ENCODE peak calls at places on chromosomes 2 and 18, in nine cellular contexts. X, V, S, I, U, A, R, N and G are unnamed samples.

GRCh38 chr2:175577405-175577986 is 396.0 kb upstream of the ATP5MC3 start:
- DNase-seq in X (no peak), V (no peak), S (no peak), I (no peak), U (no peak), A (no peak), R (no peak), N (no peak), G (no peak)

GRCh38 chr2:12637754-12638153 is 79.0 kb upstream of the TRIB2 start:
- DNase-seq in X (no peak), V (no peak), S (no peak), I (no peak), U (no peak), A (no peak), R (no peak), N (no peak), G (no peak)

GRCh38 chr2:240955306-240956101 is 42.9 kb upstream of the SNED1 start:
- DNase-seq in X (peak), V (peak), S (no peak), I (no peak), U (no peak), A (peak), R (peak), N (peak), G (no peak)

GRCh38 chr2:168397629-168398028 is 58.4 kb upstream of the CERS6 start:
- DNase-seq in X (no peak), V (no peak), S (no peak), I (no peak), U (no peak), A (no peak), R (no peak), N (no peak), G (no peak)

GRCh38 chr2:217433522-217433921 is 569.3 kb downstream of the TNS1 start:
- DNase-seq in X (no peak), V (no peak), S (no peak), I (no peak), U (no peak), A (no peak), R (no peak), N (no peak), G (no peak)

GRCh38 chr2:127161176-127162136 is 54.5 kb upstream of the BIN1 start:
- DNase-seq in X (no peak), V (no peak), S (no peak), I (no peak), U (no peak), A (no peak), R (no peak), N (no peak), G (no peak)

GRCh38 chr18:12278153-12278764 is 24.1 kb downstream of the CIDEA start:
- DNase-seq in X (no peak), V (no peak), S (no peak), I (no peak), U (no peak), A (no peak), R (no peak), N (no peak), G (no peak)

GRCh38 chr2:24568492-24568891 is 77.4 kb downstream of the NCOA1 start:
- DNase-seq in X (no peak), V (no peak), S (no peak), I (no peak), U (no peak), A (no peak), R (no peak), N (peak), G (no peak)

GRCh38 chr2:46615555-46616487 is 136.5 kb downstream of the TMEM247 start:
- DNase-seq in X (no peak), V (no peak), S (no peak), I (no peak), U (peak), A (no peak), R (no peak), N (no peak), G (peak)

GRCh38 chr2:196534533-196534932 is 105.0 kb upstream of the CCDC150 start:
- DNase-seq in X (no peak), V (no peak), S (no peak), I (no peak), U (no peak), A (no peak), R (no peak), N (no peak), G (no peak)

GRCh38 chr2:210007895-210008294 is 5.5 kb downstream of the RPE start:
- DNase-seq in X (no peak), V (no peak), S (peak), I (no peak), U (no peak), A (no peak), R (no peak), N (no peak), G (no peak)

GRCh38 chr2:100757621-100758394 is 62.1 kb upstream of the NPAS2 start:
- DNase-seq in X (no peak), V (no peak), S (peak), I (no peak), U (peak), A (no peak), R (no peak), N (no peak), G (no peak)

GRCh38 chr2:46002507-46002883 is 294.7 kb upstream of the EPAS1 start:
- DNase-seq in X (no peak), V (no peak), S (no peak), I (no peak), U (peak), A (no peak), R (no peak), N (no peak), G (no peak)

GRCh38 chr18:27118964-27119363 is 66.1 kb downstream of the CHST9 start:
- DNase-seq in X (no peak), V (no peak), S (no peak), I (no peak), U (no peak), A (no peak), R (no peak), N (no peak), G (no peak)

GRCh38 chr2:239929504-239929903 is 95.6 kb downstream of the NDUFA10 start:
- DNase-seq in X (no peak), V (peak), S (no peak), I (no peak), U (no peak), A (peak), R (no peak), N (no peak), G (no peak)

GRCh38 chr2:24439280-24439970 is 51.6 kb upstream of the NCOA1 start:
- DNase-seq in X (no peak), V (no peak), S (no peak), I (no peak), U (no peak), A (no peak), R (no peak), N (no peak), G (no peak)

GRCh38 chr2:11048335-11049008 is 106.8 kb upstream of the SLC66A3 start:
- DNase-seq in X (no peak), V (no peak), S (no peak), I (no peak), U (no peak), A (no peak), R (no peak), N (no peak), G (no peak)

GRCh38 chr2:11054783-11055751 is 100.2 kb upstream of the SLC66A3 start:
- DNase-seq in X (no peak), V (no peak), S (no peak), I (no peak), U (no peak), A (no peak), R (no peak), N (no peak), G (no peak)

GRCh38 chr2:11050565-11050964 is 104.7 kb upstream of the SLC66A3 start:
- DNase-seq in X (no peak), V (no peak), S (no peak), I (no peak), U (no peak), A (no peak), R (no peak), N (no peak), G (no peak)

GRCh38 chr2:11055816-11056215 is 99.5 kb upstream of the SLC66A3 start:
- DNase-seq in X (no peak), V (no peak), S (no peak), I (no peak), U (no peak), A (no peak), R (no peak), N (no peak), G (no peak)

DNA sequence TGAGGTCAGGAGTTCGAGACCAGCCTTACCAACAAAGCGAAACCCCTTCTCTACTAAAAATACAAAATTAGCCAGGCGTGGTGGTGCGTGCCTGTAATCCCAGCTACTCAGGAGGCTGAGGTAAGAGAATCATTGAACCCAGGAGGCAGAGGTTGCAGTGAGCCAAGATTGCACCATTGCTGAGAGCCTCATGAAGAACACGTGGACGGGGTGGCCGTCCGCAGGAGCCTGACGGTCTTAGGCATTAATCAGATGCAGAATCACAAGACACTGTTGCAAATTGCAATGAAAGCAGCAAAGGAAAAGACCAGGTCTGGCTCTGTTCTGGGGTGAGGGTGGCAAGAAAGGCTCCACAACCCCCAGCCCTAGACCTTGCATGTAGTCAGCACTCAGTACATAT is 104.0 kb upstream of the SLC66A3 start:
- DNase-seq in X (no peak), V (no peak), S (no peak), I (no peak), U (no peak), A (no peak), R (no peak), N (no peak), G (no peak)
- TF ChIP-seq CTCF in X (no peak), V (no peak), S (no peak), I (no peak), U (no peak), A (no peak), R (no peak), N (no peak), G (no peak)

GRCh38 chr2:219619235-219619634 is 8.2 kb upstream of the SLC4A3 start:
- DNase-seq in X (no peak), V (no peak), S (no peak), I (no peak), U (no peak), A (no peak), R (no peak), N (no peak), G (no peak)
- TF ChIP-seq CTCF in X (no peak), V (no peak), S (no peak), I (peak), U (no peak), A (peak), R (no peak), N (no peak), G (no peak)

DNA sequence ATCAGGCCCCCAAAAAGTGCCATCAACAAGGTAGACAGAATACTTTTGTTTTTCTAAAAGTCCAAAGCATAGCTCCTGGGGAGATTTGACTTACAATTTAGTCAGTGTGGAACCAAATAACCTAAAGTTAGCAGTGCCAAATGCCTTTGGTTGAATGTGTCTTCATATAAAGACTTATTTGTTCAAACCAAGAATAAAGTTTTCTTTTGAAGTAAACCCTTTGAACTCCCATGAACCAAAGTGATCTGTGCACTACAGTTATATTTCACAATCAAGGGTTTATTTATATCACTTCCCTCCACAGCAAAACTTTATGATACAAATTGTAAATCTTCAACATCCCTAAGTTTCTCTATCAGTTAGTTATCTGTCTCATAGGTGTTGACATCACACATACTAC is 660.7 kb downstream of the NYAP2 start:
- DNase-seq in X (no peak), V (no peak), S (no peak), I (no peak), U (no peak), A (no peak), R (no peak), N (no peak), G (no peak)
- TF ChIP-seq CTCF in X (no peak), V (no peak), S (no peak), I (no peak), U (no peak), A (no peak), R (no peak), N (no peak), G (no peak)

GRCh38 chr18:58539659-58540380 is 89.1 kb downstream of the ALPK2 start:
- DNase-seq in X (no peak), V (no peak), S (no peak), I (no peak), U (no peak), A (no peak), R (no peak), N (no peak), G (no peak)

GRCh38 chr18:58542426-58543159 is 86.3 kb downstream of the ALPK2 start:
- DNase-seq in X (no peak), V (no peak), S (no peak), I (no peak), U (no peak), A (no peak), R (no peak), N (no peak), G (no peak)

GRCh38 chr18:58541789-58542425 is 87.0 kb downstream of the ALPK2 start:
- DNase-seq in X (no peak), V (no peak), S (no peak), I (no peak), U (peak), A (no peak), R (no peak), N (no peak), G (peak)

GRCh38 chr18:58540381-58540943 is 88.4 kb downstream of the ALPK2 start:
- DNase-seq in X (no peak), V (no peak), S (no peak), I (no peak), U (no peak), A (no peak), R (no peak), N (no peak), G (no peak)

GRCh38 chr18:58541137-58541788 is 87.6 kb downstream of the ALPK2 start:
- DNase-seq in X (no peak), V (no peak), S (no peak), I (no peak), U (peak), A (no peak), R (no peak), N (no peak), G (no peak)
- TF ChIP-seq CTCF in X (no peak), V (no peak), S (no peak), I (peak), U (peak), A (no peak), R (peak), N (peak), G (no peak)

GRCh38 chr2:112723995-112724394 is 3.2 kb downstream of the NT5DC4 start:
- DNase-seq in X (no peak), V (no peak), S (no peak), I (no peak), U (no peak), A (no peak), R (no peak), N (no peak), G (no peak)

GRCh38 chr2:112723556-112723940 is 2.7 kb downstream of the NT5DC4 start:
- DNase-seq in X (no peak), V (no peak), S (no peak), I (no peak), U (no peak), A (no peak), R (no peak), N (no peak), G (no peak)

GRCh38 chr2:112725545-112726457 is 5.0 kb downstream of the NT5DC4 start:
- DNase-seq in X (no peak), V (no peak), S (no peak), I (no peak), U (no peak), A (no peak), R (no peak), N (no peak), G (peak)

GRCh38 chr2:112726487-112727190 is 5.8 kb downstream of the NT5DC4 start:
- DNase-seq in X (peak), V (peak), S (peak), I (peak), U (peak), A (peak), R (peak), N (peak), G (peak)

DNA sequence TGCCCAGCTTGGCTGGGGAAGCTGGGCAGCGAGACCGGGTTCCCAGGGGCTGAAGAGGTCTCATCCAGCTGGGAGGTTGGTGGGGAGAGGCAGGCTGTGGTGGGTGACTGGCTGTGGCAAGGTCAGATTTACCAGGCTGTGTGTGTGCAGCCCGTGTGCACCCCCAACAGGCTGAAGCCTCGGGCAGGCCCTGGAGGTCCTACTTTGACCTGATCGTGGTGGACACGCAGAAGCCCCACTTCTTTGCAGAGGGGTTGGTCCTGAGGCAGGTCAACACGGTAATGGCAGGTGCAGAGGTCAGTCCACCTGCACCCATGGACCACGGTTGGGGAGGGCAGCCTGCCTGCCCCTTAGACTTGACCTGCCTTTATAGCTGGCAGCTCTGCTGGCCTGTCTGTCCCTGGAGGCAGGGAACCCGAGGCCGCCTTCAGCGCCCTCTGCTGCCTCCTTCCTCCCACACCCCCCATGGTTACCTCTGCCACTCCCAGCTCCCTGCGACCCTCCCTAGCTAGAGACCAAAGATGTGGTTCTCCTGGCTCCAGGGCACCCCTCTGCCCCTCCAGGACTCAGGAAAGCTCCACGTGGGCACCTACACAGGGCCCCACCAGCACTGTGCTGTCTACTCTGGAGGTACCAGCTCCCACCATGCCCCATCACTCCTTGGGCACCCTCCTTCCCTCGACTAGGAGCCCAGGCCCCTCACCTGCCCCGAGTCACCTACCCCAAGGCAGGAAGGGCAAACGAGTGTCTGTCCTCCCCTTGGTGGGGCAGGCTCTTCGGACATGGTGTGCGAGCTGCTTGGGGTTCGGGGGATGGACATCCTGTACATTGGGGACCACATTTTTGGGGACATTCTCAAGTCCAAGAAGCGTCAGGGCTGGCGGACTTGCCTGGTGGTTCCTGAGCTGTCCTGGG is 4.0 kb downstream of the NT5DC4 start:
- DNase-seq in X (no peak), V (no peak), S (no peak), I (no peak), U (peak), A (no peak), R (no peak), N (no peak), G (peak)
- TF ChIP-seq CTCF in X (no peak), V (no peak), S (no peak), I (peak), U (peak), A (no peak), R (no peak), N (peak), G (peak)

GRCh38 chr2:98606431-98606830 is 1.9 kb downstream of the COA5 start:
- DNase-seq in X (no peak), V (no peak), S (no peak), I (no peak), U (no peak), A (no peak), R (no peak), N (no peak), G (no peak)

GRCh38 chr2:98608962-98609604 is 694 bp downstream of the UNC50 start:
- DNase-seq in X (peak), V (no peak), S (no peak), I (no peak), U (peak), A (no peak), R (no peak), N (peak), G (no peak)

GRCh38 chr2:98607104-98607503 is 1.2 kb downstream of the COA5 start:
- DNase-seq in X (no peak), V (no peak), S (no peak), I (no peak), U (no peak), A (no peak), R (no peak), N (no peak), G (no peak)

GRCh38 chr2:98607741-98608117 is 583 bp downstream of the COA5 start:
- DNase-seq in X (no peak), V (no peak), S (no peak), I (no peak), U (no peak), A (no peak), R (no peak), N (no peak), G (no peak)

DNA sequence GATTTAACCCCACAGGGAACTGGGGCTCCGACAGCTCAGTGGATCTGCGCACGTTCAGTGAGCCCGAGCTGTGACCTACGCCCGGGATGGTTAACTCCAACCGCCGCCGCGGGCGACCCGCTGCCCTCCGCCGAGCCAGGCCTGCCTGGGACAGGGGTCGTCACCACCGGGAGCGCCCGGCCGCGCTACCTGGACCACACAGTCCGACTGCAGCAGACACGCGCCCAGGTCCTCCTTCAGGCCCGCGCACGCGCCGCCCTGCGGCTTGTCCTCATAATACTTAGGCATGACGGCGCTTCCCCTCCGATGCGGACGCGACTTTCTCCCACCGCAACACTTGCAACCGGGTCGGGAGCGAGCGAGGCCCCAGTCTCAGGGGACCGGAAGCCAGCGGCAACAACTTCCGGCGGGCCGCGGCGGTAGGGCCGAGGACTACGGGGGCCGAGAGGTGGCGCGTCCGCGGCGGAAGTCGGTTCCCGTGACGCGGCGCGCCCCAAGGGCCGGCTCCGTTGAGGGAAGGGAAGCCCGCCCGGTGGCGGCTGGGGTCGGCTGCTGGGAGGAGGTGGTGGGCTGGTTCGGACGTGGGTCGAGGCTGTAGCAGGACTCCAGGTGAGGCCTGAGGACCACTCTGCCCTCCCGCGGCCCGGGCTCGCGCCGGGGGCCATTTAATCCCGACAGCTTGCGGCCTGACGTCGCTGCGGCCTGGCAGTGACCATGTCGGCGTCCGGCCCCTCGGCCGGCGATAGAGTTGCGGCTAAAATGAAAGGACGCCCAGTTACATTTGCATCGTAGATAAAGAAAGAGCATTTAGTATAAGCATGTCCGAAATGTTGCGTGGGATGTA is at the start of the genes COA5 and UNC50:
- DNase-seq in X (peak), V (peak), S (peak), I (peak), U (peak), A (peak), R (peak), N (peak), G (peak)
- TF ChIP-seq CTCF in X (no peak), V (no peak), S (no peak), I (no peak), U (no peak), A (peak), R (no peak), N (no peak), G (no peak)